ENCODE peak calls at places on chromosomes 12 and 14, in five cellular contexts. X, M, Z, G and U are unnamed samples.

GRCh38 chr14:20848955-20849570 is 42.1 kb upstream of the RNASE3 start:
- DNase-seq in M (no peak), G (no peak), X (no peak), Z (no peak), U (no peak)

GRCh38 chr12:68495666-68496065 is 115.0 kb upstream of the RAP1B start:
- DNase-seq in G (no peak), Z (no peak), X (no peak), M (no peak), U (no peak)

GRCh38 chr14:92578511-92578910 is 64.9 kb downstream of the RIN3 start:
- DNase-seq in G (no peak), Z (no peak), M (no peak), X (no peak), U (no peak)

GRCh38 chr12:5369298-5369697 is 62.6 kb upstream of the NTF3 start:
- DNase-seq in X (no peak), G (no peak), Z (no peak), M (no peak), U (no peak)

GRCh38 chr12:56042430-56043203 is 899 bp downstream of the RPS26 start:
- DNase-seq in M (no peak), X (no peak), G (no peak), Z (no peak), U (no peak)

GRCh38 chr12:106764738-106765137 is 9.7 kb upstream of the RIC8B start:
- DNase-seq in Z (no peak), X (no peak), G (no peak), M (peak), U (no peak)

GRCh38 chr12:51924551-51925399 is 17.5 kb downstream of the ACVRL1 start:
- DNase-seq in G (no peak), Z (no peak), X (no peak), M (peak), U (no peak)

GRCh38 chr12:2092354-2092753 is 39.6 kb downstream of the CACNA1C start:
- DNase-seq in M (no peak), X (no peak), G (no peak), Z (no peak), U (no peak)

GRCh38 chr12:29082522-29082921 is 66.6 kb upstream of the FAR2 start:
- DNase-seq in M (no peak), G (no peak), Z (peak), X (no peak), U (no peak)

GRCh38 chr12:131491887-131492490 is 218.9 kb upstream of the SFSWAP start:
- DNase-seq in Z (no peak), M (no peak), G (no peak), X (no peak), U (no peak)

GRCh38 chr12:57384512-57384911 is 46.3 kb downstream of the R3HDM2 start:
- DNase-seq in Z (no peak), M (no peak), G (no peak), X (no peak), U (no peak)

GRCh38 chr12:91511795-91512420 is 329.3 kb upstream of the DCN start:
- DNase-seq in M (no peak), G (no peak), X (no peak), Z (no peak), U (no peak)